ENCODE peak calls at places on chromosomes 4 and X, in nine cellular contexts. P, Q, N, F, K, W, B, L and I are unnamed samples.

GRCh38 chr4:124854968-124855367 is 142.4 kb upstream of the ANKRD50 start:
- DNase-seq in P (no peak), Q (no peak), N (no peak), F (no peak), K (no peak), W (no peak), B (no peak), L (no peak), I (no peak)

GRCh38 chr4:1047106-1047975 is 35.9 kb downstream of the FGFRL1 start:
- DNase-seq in P (no peak), Q (peak), N (no peak), F (no peak), K (peak), W (no peak), B (no peak), L (peak), I (no peak)

GRCh38 chr4:114378306-114378903 is 220.2 kb upstream of the UGT8 start:
- DNase-seq in P (no peak), Q (no peak), N (no peak), F (peak), K (no peak), W (no peak), B (no peak), L (no peak), I (no peak)

GRCh38 chr4:4216668-4217067 is 10.1 kb downstream of the OTOP1 start:
- DNase-seq in P (no peak), Q (peak), N (no peak), F (no peak), K (no peak), W (no peak), B (no peak), L (no peak), I (no peak)

GRCh38 chr4:176676901-176677300 is 115.8 kb downstream of the VEGFC start:
- DNase-seq in P (no peak), Q (no peak), N (no peak), F (no peak), K (no peak), W (no peak), B (no peak), L (no peak), I (no peak)

GRCh38 chrX:154487518-154488290 is 1.3 kb upstream of the UBL4A start:
- DNase-seq in P (no peak), Q (no peak), N (no peak), F (no peak), K (no peak), W (no peak), B (no peak), L (no peak), I (no peak)

GRCh38 chrX:45912316-45912715 is 632.9 kb downstream of the ZNF674 start:
- DNase-seq in P (no peak), Q (no peak), N (no peak), F (no peak), K (no peak), W (no peak), B (no peak), L (no peak), I (no peak)

GRCh38 chr4:78070731-78071282 is 13.7 kb downstream of the FRAS1 start:
- DNase-seq in P (no peak), Q (no peak), N (no peak), F (no peak), K (no peak), W (no peak), B (no peak), L (no peak), I (no peak)

GRCh38 chr4:79574741-79575451 is 166.9 kb upstream of the GK2 start:
- DNase-seq in P (no peak), Q (no peak), N (no peak), F (no peak), K (no peak), W (no peak), B (no peak), L (no peak), I (no peak)

GRCh38 chr4:169741569-169741968 is 16.2 kb downstream of the HPF1 start:
- DNase-seq in P (no peak), Q (no peak), N (no peak), F (no peak), K (no peak), W (no peak), B (no peak), L (no peak), I (no peak)

GRCh38 chr4:108333353-108333920 is 164.7 kb upstream of the LEF1 start:
- DNase-seq in P (no peak), Q (no peak), N (no peak), F (no peak), K (no peak), W (no peak), B (no peak), L (no peak), I (no peak)

GRCh38 chr4:17550549-17550948 is 26.4 kb upstream of the LAP3 start:
- DNase-seq in P (no peak), Q (no peak), N (no peak), F (no peak), K (no peak), W (no peak), B (no peak), L (no peak), I (no peak)

GRCh38 chrX:145623453-145623852 is 194.2 kb upstream of the SLITRK2 start:
- DNase-seq in P (no peak), Q (no peak), N (no peak), F (no peak), K (no peak), W (no peak), B (no peak), L (no peak), I (no peak)

GRCh38 chr4:174707277-174707676 is 121.8 kb downstream of the GLRA3 start:
- DNase-seq in P (no peak), Q (no peak), N (no peak), F (no peak), K (no peak), W (no peak), B (no peak), L (no peak), I (no peak)

GRCh38 chr4:24328711-24329110 is 255.6 kb downstream of the DHX15 start:
- DNase-seq in P (peak), Q (no peak), N (peak), F (no peak), K (no peak), W (no peak), B (no peak), L (no peak), I (no peak)

GRCh38 chrX:41827886-41828285 is 95.5 kb downstream of the CASK start:
- DNase-seq in P (no peak), Q (no peak), N (no peak), F (no peak), K (no peak), W (no peak), B (no peak), L (no peak), I (no peak)

GRCh38 chr4:77220841-77221613 is 64.0 kb downstream of the CCNG2 start:
- DNase-seq in P (no peak), Q (no peak), N (no peak), F (peak), K (no peak), W (no peak), B (no peak), L (no peak), I (no peak)

GRCh38 chrX:41347186-41347585 is 13.2 kb downstream of the DDX3X start:
- DNase-seq in P (no peak), Q (no peak), N (no peak), F (no peak), K (no peak), W (no peak), B (no peak), L (no peak), I (no peak)

GRCh38 chr4:150976478-150977118 is 38.5 kb downstream of the LRBA start:
- DNase-seq in P (no peak), Q (peak), N (peak), F (no peak), K (no peak), W (no peak), B (no peak), L (no peak), I (no peak)

GRCh38 chr4:166293551-166293950 is 420.5 kb downstream of the TLL1 start:
- DNase-seq in P (no peak), Q (no peak), N (no peak), F (no peak), K (no peak), W (no peak), B (no peak), L (no peak), I (no peak)

GRCh38 chr4:1234811-1235292 is 14.1 kb downstream of the CTBP1 start:
- DNase-seq in P (no peak), Q (no peak), N (no peak), F (no peak), K (peak), W (no peak), B (no peak), L (no peak), I (no peak)

GRCh38 chrX:51608071-51608470 is 10.6 kb downstream of the CENPVL3 start:
- DNase-seq in P (no peak), Q (no peak), N (no peak), F (no peak), K (no peak), W (no peak), B (no peak), L (no peak), I (no peak)

GRCh38 chr4:130603043-130603442 is 1507.1 kb downstream of the C4orf33 start:
- DNase-seq in P (no peak), Q (no peak), N (no peak), F (no peak), K (no peak), W (no peak), B (no peak), L (no peak), I (no peak)

GRCh38 chr4:101649790-101650450 is 140.6 kb upstream of the BANK1 start:
- DNase-seq in P (no peak), Q (no peak), N (no peak), F (no peak), K (no peak), W (no peak), B (no peak), L (no peak), I (no peak)

GRCh38 chr4:43875655-43876054 is 573.0 kb downstream of the KCTD8 start:
- DNase-seq in P (no peak), Q (no peak), N (no peak), F (no peak), K (no peak), W (no peak), B (no peak), L (no peak), I (no peak)

GRCh38 chr4:7523526-7523925 is 88.8 kb upstream of the PSAPL1 start:
- DNase-seq in P (no peak), Q (no peak), N (no peak), F (no peak), K (no peak), W (no peak), B (no peak), L (no peak), I (no peak)

GRCh38 chr4:74933562-74934015 is 673 bp downstream of the PARM1 start:
- DNase-seq in P (no peak), Q (no peak), N (no peak), F (peak), K (peak), W (no peak), B (no peak), L (no peak), I (no peak)